ENCODE peak calls at places on chromosomes 6 and 20, in seven cellular contexts. U is brain microvascular endothelial cell, E is RWPE1, X is K562, S is lower leg skin, G is mesothelial cell of epicardium, D is sigmoid colon. N is an unnamed sample.

GRCh38 chr20:60137657-60138245 is 179.5 kb downstream of the CDH26 start:
- DNase-seq in U (peak), E (peak), X (no peak), S (no peak), G (no peak), D (no peak), N (no peak)

GRCh38 chr6:44245391-44245911 is 1.4 kb upstream of the HSP90AB1 start:
- DNase-seq in U (no peak), E (no peak), X (no peak), S (no peak), G (no peak), D (no peak), N (no peak)

GRCh38 chr6:48765352-48765961 is 654.5 kb upstream of the PTCHD4 start:
- DNase-seq in U (peak), E (peak), X (no peak), S (no peak), G (no peak), D (no peak), N (no peak)

GRCh38 chr20:36173451-36173933 is 19.0 kb downstream of the EPB41L1 start:
- DNase-seq in U (peak), E (no peak), X (peak), S (no peak), G (no peak), D (no peak), N (no peak)

GRCh38 chr6:135936606-135937005 is 85.1 kb downstream of the PDE7B start:
- DNase-seq in U (peak), E (peak), X (no peak), S (no peak), G (no peak), D (no peak), N (no peak)

GRCh38 chr6:34145161-34146020 is 496 bp downstream of the GRM4 start:
- DNase-seq in U (peak), E (peak), X (no peak), S (no peak), G (peak), D (peak), N (no peak)

GRCh38 chr6:98800866-98801265 is 33.5 kb upstream of the POU3F2 start:
- DNase-seq in U (no peak), E (no peak), X (no peak), S (no peak), G (no peak), D (no peak), N (no peak)

GRCh38 chr20:53852691-53853450 is 217.5 kb downstream of the BCAS1 start:
- DNase-seq in U (no peak), E (no peak), X (no peak), S (no peak), G (no peak), D (no peak), N (no peak)

GRCh38 chr6:27630727-27631613 is 158.1 kb upstream of the ZNF184 start:
- DNase-seq in U (peak), E (peak), X (peak), S (no peak), G (peak), D (no peak), N (no peak)

GRCh38 chr6:21230536-21230935 is 363.0 kb upstream of the SOX4 start:
- DNase-seq in U (no peak), E (no peak), X (no peak), S (no peak), G (no peak), D (no peak), N (no peak)

GRCh38 chr6:13328076-13328874 is at the start of gene TBC1D7:
- DNase-seq in U (peak), E (peak), X (peak), S (peak), G (peak), D (peak), N (peak)
- TF ChIP-seq CTCF in U (peak), E (peak), X (peak), S (no peak), G (no peak), D (peak), N (no peak)

DNA sequence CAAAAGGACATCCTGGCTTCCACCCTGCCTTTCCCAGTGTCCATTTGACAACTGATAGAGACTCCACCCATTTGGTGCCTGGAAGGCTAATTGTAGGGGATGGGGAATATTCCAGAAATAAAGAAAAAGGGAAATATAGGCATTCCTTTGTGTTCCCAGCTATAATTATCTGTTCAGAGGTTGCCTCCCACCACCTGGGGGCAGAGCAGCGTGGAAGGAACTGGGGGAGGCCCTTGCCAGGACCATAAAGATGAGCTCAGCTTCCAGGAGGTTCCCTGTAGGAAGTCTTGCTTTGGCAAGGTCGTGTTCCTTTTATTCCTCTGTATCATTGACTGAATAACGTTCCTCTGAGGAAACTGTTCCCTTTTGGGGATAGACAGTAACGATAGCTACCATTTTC is 214.7 kb downstream of the TFAP2C start:
- DNase-seq in U (no peak), E (no peak), X (no peak), S (no peak), G (no peak), D (no peak), N (no peak)
- TF ChIP-seq CTCF in U (peak), E (no peak), X (peak), S (no peak), G (no peak), D (no peak), N (no peak)

GRCh38 chr6:29617782-29618557 is 15.0 kb downstream of the GABBR1 start:
- DNase-seq in U (no peak), E (no peak), X (peak), S (no peak), G (no peak), D (no peak), N (no peak)
- TF ChIP-seq CTCF in U (peak), E (no peak), X (peak), S (no peak), G (no peak), D (no peak), N (no peak)

GRCh38 chr6:146047356-146047755 is 18.5 kb downstream of the GRM1 start:
- DNase-seq in U (no peak), E (no peak), X (no peak), S (no peak), G (no peak), D (no peak), N (no peak)

DNA sequence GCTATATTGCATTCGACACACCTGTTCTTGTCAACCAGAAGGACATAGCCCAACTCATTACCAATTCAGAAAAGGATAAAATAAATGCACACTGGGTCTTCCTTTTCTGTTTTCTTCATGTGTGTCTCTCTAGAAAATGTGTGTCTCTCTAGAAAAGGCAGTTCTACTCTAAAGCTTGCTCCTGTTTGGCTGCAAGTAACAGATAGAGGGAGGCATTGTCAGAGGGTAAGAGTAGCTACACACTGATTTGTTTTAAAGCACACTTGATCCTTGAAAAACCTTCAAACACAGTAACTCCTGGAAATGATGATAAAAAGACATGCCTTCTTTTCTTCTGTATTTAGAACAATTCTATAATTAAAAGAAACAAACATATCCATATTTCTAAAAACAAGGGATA is 21.3 kb downstream of the GRM1 start:
- DNase-seq in U (no peak), E (no peak), X (no peak), S (no peak), G (no peak), D (no peak), N (no peak)
- TF ChIP-seq CTCF in U (no peak), E (no peak), X (no peak), S (no peak), G (no peak), D (no peak), N (no peak)

DNA sequence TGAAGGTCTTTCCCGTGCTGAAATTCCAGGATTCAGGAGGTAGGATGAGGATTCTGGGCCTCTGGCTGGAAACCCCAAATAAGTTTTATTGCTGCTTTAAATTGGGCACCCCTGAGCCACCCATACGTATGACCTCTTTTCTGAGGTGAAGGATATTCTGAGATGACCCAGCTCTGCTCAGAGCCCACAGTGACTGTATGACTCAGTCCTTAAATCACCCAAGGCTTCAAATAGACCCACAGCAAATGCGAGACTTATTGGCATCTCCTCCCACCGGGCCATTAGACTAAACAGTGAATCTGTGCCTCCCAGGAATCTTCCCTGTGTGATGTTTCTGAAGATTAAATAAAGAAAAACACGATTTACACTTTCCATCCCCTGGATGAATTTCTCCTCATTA is 9.5 kb downstream of the SIRPG start:
- DNase-seq in U (no peak), E (no peak), X (no peak), S (no peak), G (no peak), D (no peak), N (no peak)
- TF ChIP-seq CTCF in U (no peak), E (no peak), X (no peak), S (no peak), G (no peak), D (no peak), N (no peak)

GRCh38 chr6:16778521-16778920 is 17.3 kb upstream of the ATXN1 start:
- DNase-seq in U (no peak), E (no peak), X (no peak), S (no peak), G (no peak), D (no peak), N (no peak)

GRCh38 chr6:16774437-16774836 is 13.2 kb upstream of the ATXN1 start:
- DNase-seq in U (no peak), E (no peak), X (no peak), S (no peak), G (no peak), D (no peak), N (no peak)

GRCh38 chr6:16777794-16778193 is 16.5 kb upstream of the ATXN1 start:
- DNase-seq in U (no peak), E (no peak), X (no peak), S (no peak), G (no peak), D (no peak), N (no peak)

GRCh38 chr6:16773376-16773775 is 12.1 kb upstream of the ATXN1 start:
- DNase-seq in U (no peak), E (no peak), X (no peak), S (no peak), G (no peak), D (no peak), N (no peak)

GRCh38 chr6:16776394-16777017 is 15.2 kb upstream of the ATXN1 start:
- DNase-seq in U (no peak), E (no peak), X (no peak), S (no peak), G (no peak), D (no peak), N (no peak)
- TF ChIP-seq CTCF in U (peak), E (no peak), X (peak), S (no peak), G (peak), D (peak), N (no peak)

GRCh38 chr20:5567644-5568043 is 182.6 kb upstream of the SHLD1 start:
- DNase-seq in U (no peak), E (no peak), X (no peak), S (no peak), G (no peak), D (no peak), N (no peak)

GRCh38 chr20:5570031-5570430 is 180.2 kb upstream of the SHLD1 start:
- DNase-seq in U (no peak), E (no peak), X (no peak), S (no peak), G (no peak), D (no peak), N (no peak)

GRCh38 chr20:5570442-5570841 is 179.8 kb upstream of the SHLD1 start:
- DNase-seq in U (no peak), E (no peak), X (no peak), S (no peak), G (no peak), D (no peak), N (no peak)

GRCh38 chr20:5569021-5569420 is 181.2 kb upstream of the SHLD1 start:
- DNase-seq in U (peak), E (peak), X (peak), S (peak), G (no peak), D (no peak), N (no peak)
- TF ChIP-seq CTCF in U (peak), E (peak), X (peak), S (no peak), G (peak), D (peak), N (no peak)

N was measured in omental fat pad.